ENCODE peak calls at places on chromosomes 7 and 10, in seven cellular contexts. K is endothelial cell of umbilical vein, O is adrenal gland, J is SK-N-SH, M is fibroblast of lung, H is IMR-90, P is body of pancreas. T is an unnamed sample. For H3K9me3 and H3K4me1, the result is how much of the 10 kb centered on the place peaks cover.

GRCh38 chr10:110081914-110082313 is 74.1 kb downstream of the ADD3 start:
- DNase-seq in K (peak), O (peak), J (no peak), M (no peak), H (no peak), P (no peak), T (no peak)

GRCh38 chr7:101899616-101900015 is 82.2 kb downstream of the CUX1 start:
- DNase-seq in K (no peak), O (no peak), J (no peak), M (no peak), H (no peak), P (no peak), T (no peak)

GRCh38 chr7:69309601-69310000 is 288.7 kb upstream of the AUTS2 start:
- DNase-seq in K (no peak), O (no peak), J (no peak), M (no peak), H (no peak), P (no peak), T (no peak)

GRCh38 chr7:35253680-35254495 is at the start of gene TBX20:
- DNase-seq in K (peak), O (peak), J (peak), M (peak), H (peak), P (peak), T (no peak)

GRCh38 chr7:75772081-75773077 is at the start of gene CCL26:
- DNase-seq in K (no peak), O (peak), J (no peak), M (peak), H (peak), P (peak), T (peak)

GRCh38 chr10:112082134-112082533 is 101.4 kb downstream of the GPAM start:
- DNase-seq in K (no peak), O (peak), J (peak), M (no peak), H (no peak), P (peak), T (peak)

GRCh38 chr7:82050792-82051191 is 280.9 kb upstream of the HGF start:
- DNase-seq in K (no peak), O (no peak), J (peak), M (peak), H (peak), P (no peak), T (no peak)

GRCh38 chr10:6405713-6406112 is 174.4 kb downstream of the PRKCQ start:
- DNase-seq in K (no peak), O (no peak), J (no peak), M (no peak), H (no peak), P (no peak), T (no peak)

GRCh38 chr10:35019037-35019794 is 70.9 kb downstream of the CUL2 start:
- DNase-seq in K (no peak), O (no peak), J (no peak), M (no peak), H (no peak), P (no peak), T (no peak)

GRCh38 chr10:126504051-126504760 is 115.9 kb upstream of the ADAM12 start:
- DNase-seq in K (peak), O (peak), J (peak), M (peak), H (peak), P (peak), T (peak)

GRCh38 chr7:98705620-98706019 is 88.5 kb downstream of the NPTX2 start:
- DNase-seq in K (no peak), O (no peak), J (no peak), M (no peak), H (no peak), P (no peak), T (no peak)

GRCh38 chr7:117250801-117251200 is 72.1 kb downstream of the WNT2 start:
- DNase-seq in K (no peak), O (no peak), J (no peak), M (no peak), H (peak), P (no peak), T (no peak)

GRCh38 chr7:2860627-2861133 is 16.6 kb upstream of the GNA12 start:
- DNase-seq in K (no peak), O (no peak), J (no peak), M (no peak), H (no peak), P (peak), T (no peak)

GRCh38 chr10:86592413-86592812 is 61.9 kb upstream of the OPN4 start:
- DNase-seq in K (no peak), O (no peak), J (no peak), M (no peak), H (no peak), P (peak), T (no peak)

GRCh38 chr7:74439546-74439945 is 14.2 kb upstream of the GTF2IRD1 start:
- DNase-seq in K (no peak), O (no peak), J (no peak), M (no peak), H (no peak), P (no peak), T (no peak)

GRCh38 chr10:1577945-1578344 is 159.4 kb downstream of the ADARB2 start:
- DNase-seq in K (no peak), O (no peak), J (no peak), M (no peak), H (no peak), P (no peak), T (no peak)

GRCh38 chr10:73771722-73772279 is 10.0 kb upstream of the CHCHD1 start:
- DNase-seq in K (peak), O (peak), J (no peak), M (peak), H (peak), P (peak), T (no peak)

GRCh38 chr7:140512317-140513000 is 33.2 kb upstream of the MKRN1 start:
- DNase-seq in K (no peak), O (peak), J (peak), M (no peak), H (no peak), P (peak), T (no peak)

GRCh38 chr10:125008689-125009579 is 67.0 kb downstream of the ZRANB1 start:
- DNase-seq in K (no peak), O (no peak), J (no peak), M (no peak), H (no peak), P (peak), T (no peak)

GRCh38 chr10:105188737-105189463 is 547.8 kb downstream of the SORCS3 start:
- DNase-seq in K (no peak), O (no peak), J (no peak), M (no peak), H (no peak), P (no peak), T (no peak)

GRCh38 chr10:3445688-3446087 is 273.1 kb upstream of the PITRM1 start:
- DNase-seq in K (no peak), O (no peak), J (no peak), M (peak), H (peak), P (no peak), T (no peak)

GRCh38 chr10:71708301-71708703 is 11.3 kb downstream of the C10orf105 start:
- DNase-seq in K (peak), O (peak), J (peak), M (peak), H (no peak), P (no peak), T (peak)

GRCh38 chr7:40763319-40764287 is 628.8 kb downstream of the SUGCT start:
- DNase-seq in K (no peak), O (no peak), J (peak), M (peak), H (peak), P (no peak), T (no peak)

GRCh38 chr10:42734537-42734936 is 48.1 kb upstream of the BMS1 start:
- DNase-seq in K (no peak), O (peak), J (no peak), M (no peak), H (no peak), P (peak), T (no peak)

GRCh38 chr7:157686285-157686894 is 349.6 kb downstream of the DNAJB6 start:
- DNase-seq in K (no peak), O (no peak), J (no peak), M (no peak), H (no peak), P (no peak), T (no peak)
- H3K9me3 ChIP-seq in K (under half), O (under half), J (under half), M (under half), H (under half), P (under half), T (under half)

GRCh38 chr10:78035437-78035836 is 1.8 kb downstream of the RPS24 start:
- DNase-seq in K (no peak), O (no peak), J (no peak), M (no peak), H (no peak), P (no peak), T (no peak)

GRCh38 chr10:78035933-78036583 is 2.4 kb downstream of the RPS24 start:
- DNase-seq in K (no peak), O (no peak), J (no peak), M (no peak), H (no peak), P (no peak), T (no peak)

GRCh38 chr10:78038105-78038504 is 4.4 kb downstream of the RPS24 start:
- DNase-seq in K (peak), O (no peak), J (no peak), M (no peak), H (peak), P (no peak), T (no peak)

GRCh38 chr10:78033623-78034470 is at the start of gene RPS24:
- DNase-seq in K (peak), O (peak), J (peak), M (peak), H (peak), P (peak), T (peak)

DNA sequence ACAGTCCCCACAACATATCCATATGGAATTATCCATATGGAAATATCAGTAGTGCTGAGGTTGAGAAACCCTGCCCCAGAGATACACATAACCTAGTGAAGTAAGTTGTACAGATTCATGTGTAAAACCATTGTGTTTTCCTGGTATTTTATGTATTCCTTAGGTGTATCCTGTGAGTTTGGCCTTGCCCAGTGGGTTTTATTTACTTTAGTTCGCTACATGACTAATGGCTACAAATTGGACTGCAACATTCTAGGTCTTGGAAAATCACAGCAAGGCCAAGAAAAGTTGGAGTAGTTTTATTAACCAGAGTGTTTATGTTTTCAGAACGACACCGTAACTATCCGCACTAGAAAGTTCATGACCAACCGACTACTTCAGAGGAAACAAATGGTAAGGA is 1.4 kb downstream of the RPS24 start:
- DNase-seq in K (peak), O (no peak), J (no peak), M (no peak), H (peak), P (no peak), T (no peak)
- H3K4me1 ChIP-seq in K (under half), O (under half), J (under half), M (under half), H (under half), P (half or more), T (under half)

DNA sequence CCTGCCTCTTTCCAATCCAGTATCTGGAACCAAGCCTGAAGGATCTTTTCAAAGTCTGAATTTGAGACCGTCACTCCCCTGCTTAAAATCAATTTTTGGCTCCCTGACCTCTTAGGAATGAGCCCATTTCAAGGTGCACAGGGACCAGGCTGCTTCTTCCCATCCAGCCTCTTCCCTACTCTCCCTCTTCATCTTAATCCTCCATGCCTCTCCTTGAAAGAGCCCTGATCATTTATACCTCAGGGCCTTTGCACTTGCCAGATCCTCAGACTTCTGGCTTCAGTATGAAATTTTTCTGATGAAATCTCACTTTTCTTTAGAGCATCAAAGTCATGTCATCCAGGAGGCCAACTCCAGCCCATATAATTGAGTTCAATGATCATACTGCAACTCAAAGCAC is 399.5 kb upstream of the CELF2 start:
- DNase-seq in K (no peak), O (no peak), J (no peak), M (no peak), H (no peak), P (no peak), T (no peak)
- H3K9me3 ChIP-seq in K (under half), O (under half), J (under half), M (under half), H (under half), P (under half), T (under half)

DNA sequence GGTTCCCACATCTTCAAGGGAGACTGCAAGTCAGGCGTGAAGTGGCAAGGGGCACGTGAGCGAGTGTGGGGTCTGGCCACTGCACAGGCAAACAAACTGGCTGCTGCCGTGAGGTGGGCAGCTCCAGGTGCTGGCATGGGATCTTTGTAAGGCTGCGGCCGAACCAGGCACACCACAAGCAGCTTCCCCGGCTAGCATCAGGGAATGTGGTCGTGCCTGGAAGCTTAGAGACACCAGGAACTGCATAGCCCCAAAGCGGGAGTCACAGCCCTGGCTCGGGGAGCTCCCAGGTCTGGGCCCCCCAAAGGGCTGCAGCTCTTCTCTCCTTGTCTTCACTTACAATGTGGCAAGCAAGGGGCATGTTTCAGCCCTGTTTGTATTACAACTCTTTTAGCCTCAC is 250.9 kb upstream of the DKK1 start:
- DNase-seq in K (no peak), O (no peak), J (no peak), M (no peak), H (no peak), P (no peak), T (no peak)
- H3K4me1 ChIP-seq in K (under half), O (under half), J (under half), M (under half), H (under half), P (under half), T (under half)

GRCh38 chr7:100075418-100075817 is 6.1 kb downstream of the ZNF3 start:
- DNase-seq in K (no peak), O (no peak), J (no peak), M (no peak), H (no peak), P (no peak), T (no peak)

GRCh38 chr7:100080895-100081534 is 508 bp downstream of the ZNF3 start:
- DNase-seq in K (peak), O (peak), J (peak), M (peak), H (peak), P (no peak), T (no peak)

GRCh38 chr7:100079024-100079560 is 2.4 kb downstream of the ZNF3 start:
- DNase-seq in K (no peak), O (no peak), J (no peak), M (no peak), H (no peak), P (no peak), T (no peak)

GRCh38 chr7:100081535-100082102 is at the start of gene ZNF3:
- DNase-seq in K (peak), O (peak), J (peak), M (peak), H (peak), P (peak), T (peak)

GRCh38 chr7:100077205-100077604 is 4.3 kb downstream of the ZNF3 start:
- DNase-seq in K (no peak), O (no peak), J (no peak), M (no peak), H (no peak), P (no peak), T (no peak)
- H3K9me3 ChIP-seq in K (under half), O (under half), J (under half), M (under half), H (under half), P (under half), T (under half)

GRCh38 chr7:36284470-36284869 is 105.2 kb upstream of the ANLN start:
- DNase-seq in K (no peak), O (no peak), J (no peak), M (no peak), H (no peak), P (no peak), T (no peak)

GRCh38 chr7:36283711-36284130 is 105.9 kb upstream of the ANLN start:
- DNase-seq in K (no peak), O (peak), J (no peak), M (no peak), H (no peak), P (no peak), T (no peak)

GRCh38 chr7:36286688-36287087 is 103.0 kb upstream of the ANLN start:
- DNase-seq in K (no peak), O (no peak), J (no peak), M (no peak), H (no peak), P (no peak), T (no peak)

GRCh38 chr7:36286241-36286640 is 103.4 kb upstream of the ANLN start:
- DNase-seq in K (no peak), O (no peak), J (no peak), M (no peak), H (no peak), P (no peak), T (no peak)

DNA sequence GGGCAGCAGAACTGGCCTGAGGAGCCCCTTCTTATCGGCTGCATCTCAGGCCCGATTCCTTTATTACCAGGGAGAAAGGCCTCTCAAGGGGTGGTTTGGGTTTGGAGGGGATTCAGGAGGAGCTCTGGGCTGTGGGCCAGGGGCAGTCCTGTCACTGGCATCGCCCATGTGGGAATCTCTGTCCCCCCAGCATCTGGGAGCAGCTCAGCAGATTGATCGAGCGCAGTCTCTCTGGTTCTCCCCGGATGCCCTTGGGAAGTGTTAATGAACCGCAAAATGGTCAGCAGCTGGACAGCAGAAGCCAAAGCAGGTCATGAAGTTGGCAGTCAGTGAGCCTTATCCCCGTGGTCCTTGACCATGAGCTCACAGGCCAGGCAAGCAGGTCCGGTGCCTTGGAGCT is 104.4 kb upstream of the ANLN start:
- DNase-seq in K (no peak), O (no peak), J (no peak), M (no peak), H (no peak), P (no peak), T (no peak)
- H3K4me1 ChIP-seq in K (under half), O (under half), J (under half), M (under half), H (under half), P (half or more), T (under half)

DNA sequence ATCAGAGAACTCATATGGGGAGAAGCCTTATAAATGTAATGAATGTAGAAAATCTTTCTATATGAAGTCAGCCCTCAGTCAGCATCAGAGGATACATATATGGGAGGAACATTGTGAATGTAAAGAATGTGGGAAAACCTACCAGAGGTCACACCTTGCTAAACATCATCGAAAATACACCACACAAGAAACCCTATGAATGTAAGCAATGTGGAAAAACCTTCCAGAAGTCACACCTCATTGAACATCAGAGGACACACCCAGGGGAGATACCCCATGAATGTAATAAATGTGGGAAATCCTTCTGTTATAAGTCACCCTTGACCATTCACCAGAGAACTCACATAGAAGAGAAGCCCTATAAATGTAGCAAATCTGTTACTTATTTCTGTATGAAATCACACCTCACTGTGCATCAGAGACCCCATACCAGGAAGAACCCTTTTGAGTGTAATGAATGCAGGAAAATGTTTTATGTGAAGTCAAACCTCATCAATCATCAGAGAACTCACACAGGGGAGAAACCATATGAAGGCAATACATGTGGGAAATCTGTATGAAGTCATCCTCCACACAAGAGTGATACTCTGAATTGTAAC is 30.8 kb downstream of the ZNF12 start:
- DNase-seq in K (no peak), O (no peak), J (no peak), M (peak), H (no peak), P (no peak), T (no peak)
- H3K9me3 ChIP-seq in K (under half), O (half or more), J (under half), M (under half), H (half or more), P (under half), T (under half)

GRCh38 chr7:151754688-151755130 is 122.2 kb downstream of the PRKAG2 start:
- DNase-seq in K (no peak), O (no peak), J (no peak), M (no peak), H (no peak), P (no peak), T (no peak)
- H3K4me1 ChIP-seq in K (under half), O (under half), J (under half), M (under half), H (under half), P (under half), T (under half)

T was measured in uterus.